ENCODE peak calls at places on chromosomes 3 and 15, in nine cellular contexts. One of them, this sample, is unnamed.

GRCh38 chr3:194370753-194371152 is 1.2 kb upstream of the LRRC15 start:
- DNase-seq in EL: no peak
- DNase-seq in posterior cingulate gyrus: no peak
- DNase-seq in NCI-H446: no peak
- DNase-seq in activated T-helper 9 cell treated with anti-CD3 and anti-CD28 coated beads, Interleukin-2, amount 50 U/mL, for 16 hours: no peak
- DNase-seq in AG08396: no peak
- DNase-seq in activated effector memory CD4-positive, alpha-beta T cell treated with anti-CD3 and anti-CD28 coated beads, Interleukin-2, amount 50 U/mL, for 16 hours: no peak
- DNase-seq in uterus: no peak
- DNase-seq in activated gamma-delta T cell treated with Interleukin-2 at 50 U/mL for 16 hours: no peak
- DNase-seq in this sample: no peak

GRCh38 chr3:151183253-151183652 is 19.8 kb downstream of the GPR171 start:
- DNase-seq in EL: no peak
- DNase-seq in posterior cingulate gyrus: no peak
- DNase-seq in NCI-H446: no peak
- DNase-seq in activated T-helper 9 cell treated with anti-CD3 and anti-CD28 coated beads, Interleukin-2, amount 50 U/mL, for 16 hours: no peak
- DNase-seq in AG08396: no peak
- DNase-seq in activated effector memory CD4-positive, alpha-beta T cell treated with anti-CD3 and anti-CD28 coated beads, Interleukin-2, amount 50 U/mL, for 16 hours: no peak
- DNase-seq in uterus: no peak
- DNase-seq in activated gamma-delta T cell treated with Interleukin-2 at 50 U/mL for 16 hours: peak
- DNase-seq in this sample: no peak

GRCh38 chr3:132650153-132650552 is 9.5 kb downstream of the ACAD11 start:
- DNase-seq in EL: no peak
- DNase-seq in posterior cingulate gyrus: no peak
- DNase-seq in NCI-H446: no peak
- DNase-seq in activated T-helper 9 cell treated with anti-CD3 and anti-CD28 coated beads, Interleukin-2, amount 50 U/mL, for 16 hours: no peak
- DNase-seq in AG08396: no peak
- DNase-seq in activated effector memory CD4-positive, alpha-beta T cell treated with anti-CD3 and anti-CD28 coated beads, Interleukin-2, amount 50 U/mL, for 16 hours: no peak
- DNase-seq in uterus: no peak
- DNase-seq in activated gamma-delta T cell treated with Interleukin-2 at 50 U/mL for 16 hours: no peak
- DNase-seq in this sample: no peak

GRCh38 chr15:98785408-98785795 is 137.1 kb downstream of the IGF1R start:
- DNase-seq in EL: no peak
- DNase-seq in posterior cingulate gyrus: no peak
- DNase-seq in NCI-H446: no peak
- DNase-seq in activated T-helper 9 cell treated with anti-CD3 and anti-CD28 coated beads, Interleukin-2, amount 50 U/mL, for 16 hours: no peak
- DNase-seq in AG08396: no peak
- DNase-seq in activated effector memory CD4-positive, alpha-beta T cell treated with anti-CD3 and anti-CD28 coated beads, Interleukin-2, amount 50 U/mL, for 16 hours: no peak
- DNase-seq in uterus: no peak
- DNase-seq in activated gamma-delta T cell treated with Interleukin-2 at 50 U/mL for 16 hours: no peak
- DNase-seq in this sample: no peak

GRCh38 chr3:114329823-114330222 is 36.0 kb downstream of the TIGIT start:
- DNase-seq in EL: no peak
- DNase-seq in posterior cingulate gyrus: no peak
- DNase-seq in NCI-H446: no peak
- DNase-seq in activated T-helper 9 cell treated with anti-CD3 and anti-CD28 coated beads, Interleukin-2, amount 50 U/mL, for 16 hours: no peak
- DNase-seq in AG08396: no peak
- DNase-seq in activated effector memory CD4-positive, alpha-beta T cell treated with anti-CD3 and anti-CD28 coated beads, Interleukin-2, amount 50 U/mL, for 16 hours: no peak
- DNase-seq in uterus: no peak
- DNase-seq in activated gamma-delta T cell treated with Interleukin-2 at 50 U/mL for 16 hours: no peak
- DNase-seq in this sample: no peak

GRCh38 chr3:63192248-63192647 is 85.9 kb upstream of the SYNPR start:
- DNase-seq in EL: no peak
- DNase-seq in posterior cingulate gyrus: no peak
- DNase-seq in NCI-H446: no peak
- DNase-seq in activated T-helper 9 cell treated with anti-CD3 and anti-CD28 coated beads, Interleukin-2, amount 50 U/mL, for 16 hours: no peak
- DNase-seq in AG08396: no peak
- DNase-seq in activated effector memory CD4-positive, alpha-beta T cell treated with anti-CD3 and anti-CD28 coated beads, Interleukin-2, amount 50 U/mL, for 16 hours: no peak
- DNase-seq in uterus: no peak
- DNase-seq in activated gamma-delta T cell treated with Interleukin-2 at 50 U/mL for 16 hours: no peak
- DNase-seq in this sample: no peak

GRCh38 chr3:30662836-30663235 is 56.4 kb downstream of the TGFBR2 start:
- DNase-seq in EL: no peak
- DNase-seq in posterior cingulate gyrus: no peak
- DNase-seq in NCI-H446: no peak
- DNase-seq in activated T-helper 9 cell treated with anti-CD3 and anti-CD28 coated beads, Interleukin-2, amount 50 U/mL, for 16 hours: no peak
- DNase-seq in AG08396: no peak
- DNase-seq in activated effector memory CD4-positive, alpha-beta T cell treated with anti-CD3 and anti-CD28 coated beads, Interleukin-2, amount 50 U/mL, for 16 hours: no peak
- DNase-seq in uterus: no peak
- DNase-seq in activated gamma-delta T cell treated with Interleukin-2 at 50 U/mL for 16 hours: no peak
- DNase-seq in this sample: no peak

GRCh38 chr3:194224937-194225422 is 89.0 kb downstream of the HES1 start:
- DNase-seq in EL: no peak
- DNase-seq in posterior cingulate gyrus: no peak
- DNase-seq in NCI-H446: no peak
- DNase-seq in activated T-helper 9 cell treated with anti-CD3 and anti-CD28 coated beads, Interleukin-2, amount 50 U/mL, for 16 hours: no peak
- DNase-seq in AG08396: no peak
- DNase-seq in activated effector memory CD4-positive, alpha-beta T cell treated with anti-CD3 and anti-CD28 coated beads, Interleukin-2, amount 50 U/mL, for 16 hours: no peak
- DNase-seq in uterus: no peak
- DNase-seq in activated gamma-delta T cell treated with Interleukin-2 at 50 U/mL for 16 hours: no peak
- DNase-seq in this sample: no peak

GRCh38 chr3:98240133-98240532 is 23.9 kb upstream of the OR5H6 start:
- DNase-seq in EL: no peak
- DNase-seq in posterior cingulate gyrus: no peak
- DNase-seq in NCI-H446: no peak
- DNase-seq in activated T-helper 9 cell treated with anti-CD3 and anti-CD28 coated beads, Interleukin-2, amount 50 U/mL, for 16 hours: no peak
- DNase-seq in AG08396: no peak
- DNase-seq in activated effector memory CD4-positive, alpha-beta T cell treated with anti-CD3 and anti-CD28 coated beads, Interleukin-2, amount 50 U/mL, for 16 hours: no peak
- DNase-seq in uterus: no peak
- DNase-seq in activated gamma-delta T cell treated with Interleukin-2 at 50 U/mL for 16 hours: no peak
- DNase-seq in this sample: no peak

GRCh38 chr15:39455502-39455991 is 125.3 kb upstream of the THBS1 start:
- DNase-seq in EL: peak
- DNase-seq in posterior cingulate gyrus: no peak
- DNase-seq in NCI-H446: peak
- DNase-seq in activated T-helper 9 cell treated with anti-CD3 and anti-CD28 coated beads, Interleukin-2, amount 50 U/mL, for 16 hours: no peak
- DNase-seq in AG08396: no peak
- DNase-seq in activated effector memory CD4-positive, alpha-beta T cell treated with anti-CD3 and anti-CD28 coated beads, Interleukin-2, amount 50 U/mL, for 16 hours: no peak
- DNase-seq in uterus: no peak
- DNase-seq in activated gamma-delta T cell treated with Interleukin-2 at 50 U/mL for 16 hours: no peak
- DNase-seq in this sample: no peak

GRCh38 chr15:89171136-89172072 is 50.0 kb downstream of the RLBP1 start:
- DNase-seq in EL: peak
- DNase-seq in posterior cingulate gyrus: no peak
- DNase-seq in NCI-H446: peak
- DNase-seq in activated T-helper 9 cell treated with anti-CD3 and anti-CD28 coated beads, Interleukin-2, amount 50 U/mL, for 16 hours: no peak
- DNase-seq in AG08396: peak
- DNase-seq in activated effector memory CD4-positive, alpha-beta T cell treated with anti-CD3 and anti-CD28 coated beads, Interleukin-2, amount 50 U/mL, for 16 hours: peak
- DNase-seq in uterus: peak
- DNase-seq in activated gamma-delta T cell treated with Interleukin-2 at 50 U/mL for 16 hours: peak
- DNase-seq in this sample: no peak

GRCh38 chr3:122123885-122124284 is 59.6 kb upstream of the CASR start:
- DNase-seq in EL: no peak
- DNase-seq in posterior cingulate gyrus: no peak
- DNase-seq in NCI-H446: no peak
- DNase-seq in activated T-helper 9 cell treated with anti-CD3 and anti-CD28 coated beads, Interleukin-2, amount 50 U/mL, for 16 hours: no peak
- DNase-seq in AG08396: no peak
- DNase-seq in activated effector memory CD4-positive, alpha-beta T cell treated with anti-CD3 and anti-CD28 coated beads, Interleukin-2, amount 50 U/mL, for 16 hours: no peak
- DNase-seq in uterus: no peak
- DNase-seq in activated gamma-delta T cell treated with Interleukin-2 at 50 U/mL for 16 hours: no peak
- DNase-seq in this sample: no peak

GRCh38 chr3:166488977-166489672 is 651.9 kb upstream of the BCHE start:
- DNase-seq in EL: no peak
- DNase-seq in posterior cingulate gyrus: no peak
- DNase-seq in NCI-H446: no peak
- DNase-seq in activated T-helper 9 cell treated with anti-CD3 and anti-CD28 coated beads, Interleukin-2, amount 50 U/mL, for 16 hours: no peak
- DNase-seq in AG08396: no peak
- DNase-seq in activated effector memory CD4-positive, alpha-beta T cell treated with anti-CD3 and anti-CD28 coated beads, Interleukin-2, amount 50 U/mL, for 16 hours: no peak
- DNase-seq in uterus: no peak
- DNase-seq in activated gamma-delta T cell treated with Interleukin-2 at 50 U/mL for 16 hours: no peak
- DNase-seq in this sample: no peak

GRCh38 chr3:126344380-126345041 is 12.7 kb downstream of the KLF15 start:
- DNase-seq in EL: no peak
- DNase-seq in posterior cingulate gyrus: no peak
- DNase-seq in NCI-H446: no peak
- DNase-seq in activated T-helper 9 cell treated with anti-CD3 and anti-CD28 coated beads, Interleukin-2, amount 50 U/mL, for 16 hours: no peak
- DNase-seq in AG08396: no peak
- DNase-seq in activated effector memory CD4-positive, alpha-beta T cell treated with anti-CD3 and anti-CD28 coated beads, Interleukin-2, amount 50 U/mL, for 16 hours: peak
- DNase-seq in uterus: peak
- DNase-seq in activated gamma-delta T cell treated with Interleukin-2 at 50 U/mL for 16 hours: no peak
- DNase-seq in this sample: peak

GRCh38 chr3:81684739-81685395 is 76.6 kb downstream of the GBE1 start:
- DNase-seq in EL: peak
- DNase-seq in posterior cingulate gyrus: no peak
- DNase-seq in NCI-H446: no peak
- DNase-seq in activated T-helper 9 cell treated with anti-CD3 and anti-CD28 coated beads, Interleukin-2, amount 50 U/mL, for 16 hours: no peak
- DNase-seq in AG08396: no peak
- DNase-seq in activated effector memory CD4-positive, alpha-beta T cell treated with anti-CD3 and anti-CD28 coated beads, Interleukin-2, amount 50 U/mL, for 16 hours: no peak
- DNase-seq in uterus: no peak
- DNase-seq in activated gamma-delta T cell treated with Interleukin-2 at 50 U/mL for 16 hours: no peak
- DNase-seq in this sample: no peak

GRCh38 chr3:196007744-196008143 is 74.1 kb downstream of the TFRC start:
- DNase-seq in EL: no peak
- DNase-seq in posterior cingulate gyrus: no peak
- DNase-seq in NCI-H446: no peak
- DNase-seq in activated T-helper 9 cell treated with anti-CD3 and anti-CD28 coated beads, Interleukin-2, amount 50 U/mL, for 16 hours: no peak
- DNase-seq in AG08396: no peak
- DNase-seq in activated effector memory CD4-positive, alpha-beta T cell treated with anti-CD3 and anti-CD28 coated beads, Interleukin-2, amount 50 U/mL, for 16 hours: no peak
- DNase-seq in uterus: no peak
- DNase-seq in activated gamma-delta T cell treated with Interleukin-2 at 50 U/mL for 16 hours: no peak
- DNase-seq in this sample: no peak

GRCh38 chr3:39671116-39671515 is 138.3 kb upstream of the MYRIP start:
- DNase-seq in EL: no peak
- DNase-seq in posterior cingulate gyrus: no peak
- DNase-seq in NCI-H446: no peak
- DNase-seq in activated T-helper 9 cell treated with anti-CD3 and anti-CD28 coated beads, Interleukin-2, amount 50 U/mL, for 16 hours: no peak
- DNase-seq in AG08396: no peak
- DNase-seq in activated effector memory CD4-positive, alpha-beta T cell treated with anti-CD3 and anti-CD28 coated beads, Interleukin-2, amount 50 U/mL, for 16 hours: no peak
- DNase-seq in uterus: no peak
- DNase-seq in activated gamma-delta T cell treated with Interleukin-2 at 50 U/mL for 16 hours: no peak
- DNase-seq in this sample: no peak

GRCh38 chr3:186413615-186414415 is 51.8 kb upstream of the DGKG start:
- DNase-seq in EL: peak
- DNase-seq in posterior cingulate gyrus: peak
- DNase-seq in NCI-H446: peak
- DNase-seq in activated T-helper 9 cell treated with anti-CD3 and anti-CD28 coated beads, Interleukin-2, amount 50 U/mL, for 16 hours: no peak
- DNase-seq in AG08396: no peak
- DNase-seq in activated effector memory CD4-positive, alpha-beta T cell treated with anti-CD3 and anti-CD28 coated beads, Interleukin-2, amount 50 U/mL, for 16 hours: peak
- DNase-seq in uterus: peak
- DNase-seq in activated gamma-delta T cell treated with Interleukin-2 at 50 U/mL for 16 hours: peak
- DNase-seq in this sample: peak

GRCh38 chr15:60859996-60860494 is 369.1 kb downstream of the RORA start:
- DNase-seq in EL: peak
- DNase-seq in posterior cingulate gyrus: no peak
- DNase-seq in NCI-H446: no peak
- DNase-seq in activated T-helper 9 cell treated with anti-CD3 and anti-CD28 coated beads, Interleukin-2, amount 50 U/mL, for 16 hours: no peak
- DNase-seq in AG08396: peak
- DNase-seq in activated effector memory CD4-positive, alpha-beta T cell treated with anti-CD3 and anti-CD28 coated beads, Interleukin-2, amount 50 U/mL, for 16 hours: no peak
- DNase-seq in uterus: no peak
- DNase-seq in activated gamma-delta T cell treated with Interleukin-2 at 50 U/mL for 16 hours: no peak
- DNase-seq in this sample: no peak

GRCh38 chr3:53844262-53845102 is 1.7 kb downstream of the CHDH start:
- DNase-seq in EL: no peak
- DNase-seq in posterior cingulate gyrus: no peak
- DNase-seq in NCI-H446: no peak
- DNase-seq in activated T-helper 9 cell treated with anti-CD3 and anti-CD28 coated beads, Interleukin-2, amount 50 U/mL, for 16 hours: no peak
- DNase-seq in AG08396: no peak
- DNase-seq in activated effector memory CD4-positive, alpha-beta T cell treated with anti-CD3 and anti-CD28 coated beads, Interleukin-2, amount 50 U/mL, for 16 hours: no peak
- DNase-seq in uterus: no peak
- DNase-seq in activated gamma-delta T cell treated with Interleukin-2 at 50 U/mL for 16 hours: no peak
- DNase-seq in this sample: no peak

GRCh38 chr3:18308096-18308495 is 117.0 kb downstream of the SATB1 start:
- DNase-seq in EL: no peak
- DNase-seq in posterior cingulate gyrus: no peak
- DNase-seq in NCI-H446: no peak
- DNase-seq in activated T-helper 9 cell treated with anti-CD3 and anti-CD28 coated beads, Interleukin-2, amount 50 U/mL, for 16 hours: no peak
- DNase-seq in AG08396: no peak
- DNase-seq in activated effector memory CD4-positive, alpha-beta T cell treated with anti-CD3 and anti-CD28 coated beads, Interleukin-2, amount 50 U/mL, for 16 hours: no peak
- DNase-seq in uterus: no peak
- DNase-seq in activated gamma-delta T cell treated with Interleukin-2 at 50 U/mL for 16 hours: no peak
- DNase-seq in this sample: no peak

GRCh38 chr3:194251891-194252560 is 99.1 kb downstream of the CPN2 start:
- DNase-seq in EL: no peak
- DNase-seq in posterior cingulate gyrus: no peak
- DNase-seq in NCI-H446: no peak
- DNase-seq in activated T-helper 9 cell treated with anti-CD3 and anti-CD28 coated beads, Interleukin-2, amount 50 U/mL, for 16 hours: no peak
- DNase-seq in AG08396: no peak
- DNase-seq in activated effector memory CD4-positive, alpha-beta T cell treated with anti-CD3 and anti-CD28 coated beads, Interleukin-2, amount 50 U/mL, for 16 hours: no peak
- DNase-seq in uterus: no peak
- DNase-seq in activated gamma-delta T cell treated with Interleukin-2 at 50 U/mL for 16 hours: no peak
- DNase-seq in this sample: no peak

GRCh38 chr3:127662051-127662469 is 10.7 kb upstream of the ABTB1 start:
- DNase-seq in EL: no peak
- DNase-seq in posterior cingulate gyrus: no peak
- DNase-seq in NCI-H446: no peak
- DNase-seq in activated T-helper 9 cell treated with anti-CD3 and anti-CD28 coated beads, Interleukin-2, amount 50 U/mL, for 16 hours: no peak
- DNase-seq in AG08396: no peak
- DNase-seq in activated effector memory CD4-positive, alpha-beta T cell treated with anti-CD3 and anti-CD28 coated beads, Interleukin-2, amount 50 U/mL, for 16 hours: no peak
- DNase-seq in uterus: no peak
- DNase-seq in activated gamma-delta T cell treated with Interleukin-2 at 50 U/mL for 16 hours: no peak
- DNase-seq in this sample: peak

GRCh38 chr3:73848173-73848751 is 223.5 kb upstream of the PDZRN3 start:
- DNase-seq in EL: peak
- DNase-seq in posterior cingulate gyrus: no peak
- DNase-seq in NCI-H446: peak
- DNase-seq in activated T-helper 9 cell treated with anti-CD3 and anti-CD28 coated beads, Interleukin-2, amount 50 U/mL, for 16 hours: no peak
- DNase-seq in AG08396: peak
- DNase-seq in activated effector memory CD4-positive, alpha-beta T cell treated with anti-CD3 and anti-CD28 coated beads, Interleukin-2, amount 50 U/mL, for 16 hours: no peak
- DNase-seq in uterus: no peak
- DNase-seq in activated gamma-delta T cell treated with Interleukin-2 at 50 U/mL for 16 hours: no peak
- DNase-seq in this sample: no peak

GRCh38 chr3:159208080-159208479 is 406.2 kb downstream of the MFSD1 start:
- DNase-seq in EL: no peak
- DNase-seq in posterior cingulate gyrus: no peak
- DNase-seq in NCI-H446: no peak
- DNase-seq in activated T-helper 9 cell treated with anti-CD3 and anti-CD28 coated beads, Interleukin-2, amount 50 U/mL, for 16 hours: no peak
- DNase-seq in AG08396: peak
- DNase-seq in activated effector memory CD4-positive, alpha-beta T cell treated with anti-CD3 and anti-CD28 coated beads, Interleukin-2, amount 50 U/mL, for 16 hours: no peak
- DNase-seq in uterus: no peak
- DNase-seq in activated gamma-delta T cell treated with Interleukin-2 at 50 U/mL for 16 hours: no peak
- DNase-seq in this sample: no peak

GRCh38 chr3:196287066-196287404 is 491 bp downstream of the PCYT1A start:
- DNase-seq in EL: peak
- DNase-seq in posterior cingulate gyrus: no peak
- DNase-seq in NCI-H446: no peak
- DNase-seq in activated T-helper 9 cell treated with anti-CD3 and anti-CD28 coated beads, Interleukin-2, amount 50 U/mL, for 16 hours: peak
- DNase-seq in AG08396: peak
- DNase-seq in activated effector memory CD4-positive, alpha-beta T cell treated with anti-CD3 and anti-CD28 coated beads, Interleukin-2, amount 50 U/mL, for 16 hours: peak
- DNase-seq in uterus: peak
- DNase-seq in activated gamma-delta T cell treated with Interleukin-2 at 50 U/mL for 16 hours: no peak
- DNase-seq in this sample: no peak

GRCh38 chr3:177379045-177379444 is 181.8 kb upstream of the TBL1XR1 start:
- DNase-seq in EL: no peak
- DNase-seq in posterior cingulate gyrus: no peak
- DNase-seq in NCI-H446: no peak
- DNase-seq in activated T-helper 9 cell treated with anti-CD3 and anti-CD28 coated beads, Interleukin-2, amount 50 U/mL, for 16 hours: no peak
- DNase-seq in AG08396: no peak
- DNase-seq in activated effector memory CD4-positive, alpha-beta T cell treated with anti-CD3 and anti-CD28 coated beads, Interleukin-2, amount 50 U/mL, for 16 hours: no peak
- DNase-seq in uterus: no peak
- DNase-seq in activated gamma-delta T cell treated with Interleukin-2 at 50 U/mL for 16 hours: no peak
- DNase-seq in this sample: no peak

This sample was measured in ureter.